ENCODE peak calls at places on chromosomes 4 and X, in five cellular contexts. One of them, this sample, is unnamed. For H3K36me3, the result is how much of the 10 kb centered on the place peaks cover.

GRCh38 chrX:3295731-3296130 is 50.7 kb downstream of the MXRA5 start:
- DNase-seq in hepatocyte: no peak
- DNase-seq in astrocyte: no peak
- DNase-seq in upper lobe of right lung: no peak
- DNase-seq in tibial nerve: no peak
- DNase-seq in this sample: no peak

GRCh38 chrX:123185714-123186113 is 1.6 kb downstream of the GRIA3 start:
- DNase-seq in hepatocyte: no peak
- DNase-seq in tibial nerve: no peak
- DNase-seq in astrocyte: peak
- DNase-seq in upper lobe of right lung: no peak
- DNase-seq in this sample: no peak

GRCh38 chr4:77473509-77473908 is 132.1 kb upstream of the CXCL13 start:
- DNase-seq in upper lobe of right lung: no peak
- DNase-seq in astrocyte: no peak
- DNase-seq in hepatocyte: peak
- DNase-seq in tibial nerve: no peak
- DNase-seq in this sample: no peak

GRCh38 chr4:99825272-99825671 is 8.6 kb downstream of the DAPP1 start:
- DNase-seq in hepatocyte: no peak
- DNase-seq in tibial nerve: no peak
- DNase-seq in upper lobe of right lung: no peak
- DNase-seq in astrocyte: no peak
- DNase-seq in this sample: no peak

GRCh38 chr4:174036563-174036962 is 246.9 kb downstream of the FBXO8 start:
- DNase-seq in astrocyte: no peak
- DNase-seq in tibial nerve: no peak
- DNase-seq in hepatocyte: no peak
- DNase-seq in upper lobe of right lung: no peak
- DNase-seq in this sample: peak

GRCh38 chrX:109695637-109696036 is 37.4 kb downstream of the ACSL4 start:
- DNase-seq in tibial nerve: no peak
- DNase-seq in upper lobe of right lung: no peak
- DNase-seq in hepatocyte: no peak
- DNase-seq in astrocyte: no peak
- DNase-seq in this sample: no peak

GRCh38 chrX:74383611-74384010 is 37.7 kb upstream of the SLC16A2 start:
- DNase-seq in upper lobe of right lung: no peak
- DNase-seq in astrocyte: peak
- DNase-seq in hepatocyte: peak
- DNase-seq in tibial nerve: no peak
- DNase-seq in this sample: no peak

GRCh38 chr4:610411-611261 is 14.7 kb upstream of the PDE6B start:
- DNase-seq in upper lobe of right lung: no peak
- DNase-seq in astrocyte: peak
- DNase-seq in tibial nerve: no peak
- DNase-seq in hepatocyte: peak
- DNase-seq in this sample: no peak

GRCh38 chrX:9312922-9313867 is 151.7 kb upstream of the TBL1X start:
- DNase-seq in hepatocyte: peak
- DNase-seq in astrocyte: no peak
- DNase-seq in upper lobe of right lung: peak
- DNase-seq in tibial nerve: peak
- DNase-seq in this sample: no peak

GRCh38 chr4:6239486-6239885 is 30.2 kb upstream of the WFS1 start:
- DNase-seq in astrocyte: no peak
- DNase-seq in hepatocyte: no peak
- DNase-seq in tibial nerve: no peak
- DNase-seq in upper lobe of right lung: peak
- DNase-seq in this sample: no peak

GRCh38 chrX:123869488-123869887 is 9.6 kb downstream of the XIAP start:
- DNase-seq in tibial nerve: no peak
- DNase-seq in astrocyte: no peak
- DNase-seq in upper lobe of right lung: no peak
- DNase-seq in hepatocyte: no peak
- DNase-seq in this sample: no peak

GRCh38 chr4:53507671-53508286 is 83.5 kb downstream of the LNX1 start:
- DNase-seq in astrocyte: peak
- DNase-seq in upper lobe of right lung: no peak
- DNase-seq in tibial nerve: peak
- DNase-seq in hepatocyte: no peak
- DNase-seq in this sample: peak

GRCh38 chr4:163892417-163892816 is 397.9 kb downstream of the TMA16 start:
- DNase-seq in tibial nerve: no peak
- DNase-seq in hepatocyte: no peak
- DNase-seq in upper lobe of right lung: no peak
- DNase-seq in astrocyte: no peak
- DNase-seq in this sample: no peak

GRCh38 chr4:6509587-6509986 is 37.2 kb upstream of the PPP2R2C start:
- DNase-seq in upper lobe of right lung: peak
- DNase-seq in hepatocyte: no peak
- DNase-seq in astrocyte: no peak
- DNase-seq in tibial nerve: no peak
- DNase-seq in this sample: no peak

GRCh38 chr4:78767350-78767749 is 8.8 kb upstream of the BMP2K start:
- DNase-seq in hepatocyte: no peak
- DNase-seq in upper lobe of right lung: no peak
- DNase-seq in tibial nerve: no peak
- DNase-seq in astrocyte: no peak
- DNase-seq in this sample: no peak

GRCh38 chr4:83152771-83153170 is 38.2 kb upstream of the PLAC8 start:
- DNase-seq in astrocyte: no peak
- DNase-seq in upper lobe of right lung: no peak
- DNase-seq in hepatocyte: no peak
- DNase-seq in tibial nerve: no peak
- DNase-seq in this sample: no peak

GRCh38 chrX:40167240-40168182 is 69.8 kb upstream of the BCOR start:
- DNase-seq in hepatocyte: peak
- DNase-seq in astrocyte: no peak
- DNase-seq in upper lobe of right lung: no peak
- DNase-seq in tibial nerve: no peak
- DNase-seq in this sample: no peak

GRCh38 chrX:45623266-45623665 is 422.6 kb upstream of the DIPK2B start:
- DNase-seq in upper lobe of right lung: no peak
- DNase-seq in hepatocyte: peak
- DNase-seq in tibial nerve: no peak
- DNase-seq in astrocyte: peak
- DNase-seq in this sample: no peak

GRCh38 chr4:138910201-138910913 is 105.2 kb upstream of the NOCT start:
- DNase-seq in hepatocyte: no peak
- DNase-seq in astrocyte: peak
- DNase-seq in upper lobe of right lung: no peak
- DNase-seq in tibial nerve: no peak
- DNase-seq in this sample: no peak

GRCh38 chr4:8615921-8616787 is 23.6 kb downstream of the CPZ start:
- DNase-seq in tibial nerve: no peak
- DNase-seq in upper lobe of right lung: no peak
- DNase-seq in astrocyte: no peak
- DNase-seq in hepatocyte: no peak
- DNase-seq in this sample: peak

GRCh38 chr4:143586080-143586479 is 72.6 kb downstream of the SMARCA5 start:
- DNase-seq in upper lobe of right lung: no peak
- DNase-seq in tibial nerve: no peak
- DNase-seq in astrocyte: peak
- DNase-seq in hepatocyte: no peak
- DNase-seq in this sample: no peak

GRCh38 chrX:119734897-119735339 is 23.5 kb upstream of the SOWAHD start:
- DNase-seq in hepatocyte: no peak
- DNase-seq in upper lobe of right lung: peak
- DNase-seq in tibial nerve: no peak
- DNase-seq in astrocyte: no peak
- DNase-seq in this sample: peak

GRCh38 chr4:79756496-79756895 is 316.5 kb downstream of the ANTXR2 start:
- DNase-seq in tibial nerve: no peak
- DNase-seq in hepatocyte: no peak
- DNase-seq in upper lobe of right lung: no peak
- DNase-seq in astrocyte: no peak
- DNase-seq in this sample: no peak

GRCh38 chr4:102823464-102823863 is 3.9 kb downstream of the UBE2D3 start:
- DNase-seq in tibial nerve: no peak
- DNase-seq in hepatocyte: no peak
- DNase-seq in upper lobe of right lung: no peak
- DNase-seq in astrocyte: no peak
- DNase-seq in this sample: no peak
- H3K4me3 ChIP-seq in tibial nerve: peak
- H3K4me3 ChIP-seq in hepatocyte: peak
- H3K4me3 ChIP-seq in upper lobe of right lung: peak
- H3K4me3 ChIP-seq in astrocyte: peak
- H3K4me3 ChIP-seq in this sample: peak

DNA sequence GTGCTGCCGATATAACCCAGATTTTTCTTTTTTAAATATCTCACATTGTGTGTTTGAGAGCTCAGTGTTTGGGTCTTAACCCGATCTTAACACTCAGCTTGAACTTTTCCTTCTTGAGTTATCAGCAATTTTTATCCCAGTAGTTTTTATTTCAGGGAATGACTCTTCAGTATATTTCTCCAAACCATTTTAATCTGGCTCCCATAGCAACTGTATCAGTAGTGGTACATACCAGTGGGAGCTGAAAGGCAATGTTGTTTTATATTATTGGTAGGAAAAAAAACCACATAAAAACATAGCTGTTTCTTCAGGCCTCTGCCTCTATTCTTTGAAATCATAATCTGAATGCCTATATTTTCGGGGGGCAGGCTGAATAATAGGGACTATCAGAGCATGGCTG is 111.1 kb downstream of the SLC4A4 start:
- DNase-seq in astrocyte: peak
- DNase-seq in upper lobe of right lung: no peak
- DNase-seq in tibial nerve: no peak
- DNase-seq in hepatocyte: no peak
- DNase-seq in this sample: no peak
- H3K27ac ChIP-seq in astrocyte: no peak
- H3K27ac ChIP-seq in upper lobe of right lung: no peak
- H3K27ac ChIP-seq in tibial nerve: no peak
- H3K27ac ChIP-seq in hepatocyte: no peak
- H3K27ac ChIP-seq in this sample: no peak

DNA sequence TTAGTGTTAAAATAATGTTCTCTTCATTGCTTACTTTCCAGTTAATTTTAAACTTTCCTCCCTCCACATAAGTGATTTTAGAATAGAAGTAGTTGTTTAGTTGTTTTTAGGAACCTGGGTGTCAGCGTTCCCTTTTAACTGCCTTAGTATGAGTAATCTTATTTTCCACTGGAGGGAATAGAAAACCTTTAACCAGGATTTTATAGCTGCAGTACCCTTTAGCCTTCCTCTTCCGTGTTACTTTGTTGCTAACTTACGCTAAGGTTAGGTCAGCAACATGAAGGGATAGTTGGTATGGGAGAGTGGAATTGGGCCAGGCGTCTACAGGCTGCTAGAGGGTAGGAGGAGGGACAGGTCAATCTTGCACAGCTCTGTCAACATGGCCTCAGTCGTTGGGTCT is 31.5 kb downstream of the SMS start:
- DNase-seq in hepatocyte: no peak
- DNase-seq in astrocyte: no peak
- DNase-seq in tibial nerve: no peak
- DNase-seq in upper lobe of right lung: no peak
- DNase-seq in this sample: no peak
- H3K36me3 ChIP-seq in hepatocyte: under half
- H3K36me3 ChIP-seq in astrocyte: under half
- H3K36me3 ChIP-seq in tibial nerve: under half
- H3K36me3 ChIP-seq in upper lobe of right lung: under half
- H3K36me3 ChIP-seq in this sample: under half

DNA sequence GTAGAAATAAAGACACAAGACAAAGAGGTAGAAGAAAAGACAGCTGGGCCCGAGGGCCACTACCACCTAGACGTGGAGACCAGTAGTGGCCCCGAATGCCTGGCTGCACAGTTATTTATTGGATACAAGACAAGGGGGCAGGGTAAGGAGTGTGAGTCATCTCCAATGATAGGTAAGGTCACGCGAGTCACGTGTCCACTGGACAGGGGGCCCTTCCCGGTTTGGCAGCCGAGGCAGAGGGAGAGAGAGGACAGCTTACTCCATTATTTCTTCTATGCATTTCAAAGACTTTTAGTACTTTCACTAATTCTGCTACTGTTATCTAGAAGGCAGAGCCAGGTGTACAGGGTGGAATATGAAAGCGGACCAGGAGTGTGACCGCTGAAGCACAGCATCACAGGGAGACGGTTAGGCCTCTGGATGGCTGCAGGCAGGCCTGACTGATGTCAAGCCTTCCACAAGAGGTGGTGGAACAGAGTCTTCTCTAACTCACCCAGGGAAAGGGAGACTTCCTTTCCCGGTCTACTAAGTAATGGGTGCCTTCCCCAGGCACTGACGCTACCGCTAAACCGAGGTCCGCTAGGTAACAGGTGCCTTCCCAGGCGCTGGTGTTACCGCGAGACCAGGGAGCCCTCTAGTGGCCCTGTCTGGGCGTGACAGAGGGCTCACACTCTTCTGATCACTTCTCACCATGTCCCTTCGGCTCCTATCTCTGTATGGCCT is 44.9 kb downstream of the ZBTB49 start:
- DNase-seq in upper lobe of right lung: peak
- DNase-seq in hepatocyte: peak
- DNase-seq in tibial nerve: no peak
- DNase-seq in astrocyte: peak
- DNase-seq in this sample: peak
- H3K4me3 ChIP-seq in upper lobe of right lung: no peak
- H3K4me3 ChIP-seq in hepatocyte: no peak
- H3K4me3 ChIP-seq in tibial nerve: no peak
- H3K4me3 ChIP-seq in astrocyte: no peak
- H3K4me3 ChIP-seq in this sample: no peak

DNA sequence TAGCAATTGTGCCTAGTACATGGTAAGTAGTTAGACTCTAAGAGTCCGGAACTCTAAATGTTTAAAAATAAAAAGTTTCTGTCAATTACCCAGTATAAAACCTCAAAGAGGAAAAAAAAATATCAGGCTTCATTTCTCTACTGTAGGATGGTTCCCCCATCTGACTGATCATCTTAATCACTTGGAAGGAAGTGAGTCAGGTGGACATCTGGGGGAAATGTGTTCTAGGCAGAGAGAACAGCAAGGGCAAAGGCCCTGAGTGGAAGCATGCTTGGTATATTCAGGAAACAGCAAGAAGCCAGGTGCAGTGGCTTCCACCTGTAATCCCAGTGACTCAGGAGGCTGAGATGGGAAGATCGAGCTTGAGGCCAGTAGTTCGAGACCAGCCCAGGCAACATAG is 2.9 kb upstream of the EIF1AX start:
- DNase-seq in tibial nerve: no peak
- DNase-seq in astrocyte: peak
- DNase-seq in hepatocyte: no peak
- DNase-seq in upper lobe of right lung: no peak
- DNase-seq in this sample: no peak
- H3K27ac ChIP-seq in tibial nerve: no peak
- H3K27ac ChIP-seq in astrocyte: no peak
- H3K27ac ChIP-seq in hepatocyte: no peak
- H3K27ac ChIP-seq in upper lobe of right lung: no peak
- H3K27ac ChIP-seq in this sample: no peak